ENCODE peak calls at places on chromosomes 5 and 9, in five cellular contexts. A is spleen, T is IMR-90, O is transverse colon, V is breast epithelium. B is an unnamed sample. For H3K4me1, the result is how much of the 10 kb centered on the place peaks cover.

GRCh38 chr5:8961956-8962355 is 583.9 kb downstream of the SEMA5A start:
- DNase-seq in A (no peak), T (peak), O (no peak), V (no peak), B (no peak)

GRCh38 chr5:53326420-53327153 is 153.8 kb upstream of the FST start:
- DNase-seq in A (no peak), T (peak), O (no peak), V (no peak), B (no peak)

GRCh38 chr9:94847486-94847885 is 121.0 kb downstream of the AOPEP start:
- DNase-seq in A (no peak), T (peak), O (no peak), V (no peak), B (no peak)

GRCh38 chr9:119868694-119869093 is 499.5 kb upstream of the BRINP1 start:
- DNase-seq in A (no peak), T (no peak), O (peak), V (peak), B (no peak)

GRCh38 chr5:38029431-38030065 is 189.7 kb upstream of the GDNF start:
- DNase-seq in A (no peak), T (no peak), O (no peak), V (no peak), B (no peak)

GRCh38 chr5:61440596-61440995 is 108.5 kb downstream of the ZSWIM6 start:
- DNase-seq in A (no peak), T (no peak), O (no peak), V (peak), B (no peak)

GRCh38 chr5:90135979-90136378 is 273.6 kb downstream of the CETN3 start:
- DNase-seq in A (no peak), T (no peak), O (peak), V (no peak), B (no peak)

GRCh38 chr9:928363-929042 is 48.0 kb upstream of the DMRT3 start:
- DNase-seq in A (no peak), T (no peak), O (peak), V (no peak), B (no peak)

GRCh38 chr5:172482156-172483020 is 28.1 kb upstream of the SH3PXD2B start:
- DNase-seq in A (peak), T (no peak), O (no peak), V (no peak), B (no peak)

GRCh38 chr5:177493795-177494355 is 3.5 kb downstream of the PDLIM7 start:
- DNase-seq in A (no peak), T (no peak), O (no peak), V (no peak), B (no peak)

GRCh38 chr5:177495243-177496060 is 2.0 kb downstream of the PDLIM7 start:
- DNase-seq in A (peak), T (peak), O (peak), V (peak), B (peak)

GRCh38 chr5:177496111-177497010 is 1.0 kb downstream of the PDLIM7 start:
- DNase-seq in A (peak), T (peak), O (peak), V (peak), B (peak)

GRCh38 chr5:177492841-177493240 is 4.6 kb downstream of the PDLIM7 start:
- DNase-seq in A (no peak), T (no peak), O (no peak), V (no peak), B (no peak)

GRCh38 chr5:177494356-177495195 is 2.8 kb downstream of the PDLIM7 start:
- DNase-seq in A (peak), T (peak), O (peak), V (no peak), B (peak)
- TF ChIP-seq CTCF in A (peak), T (peak), O (no peak), V (no peak), B (no peak)

GRCh38 chr5:138465288-138466057 is at the start of gene EGR1:
- DNase-seq in A (peak), T (peak), O (peak), V (peak), B (peak)

GRCh38 chr5:138466900-138467710 is 1.8 kb downstream of the EGR1 start:
- DNase-seq in A (peak), T (peak), O (peak), V (peak), B (no peak)

GRCh38 chr5:138464388-138465287 is 641 bp upstream of the EGR1 start:
- DNase-seq in A (peak), T (peak), O (peak), V (peak), B (peak)

GRCh38 chr5:138467711-138468132 is 2.4 kb downstream of the EGR1 start:
- DNase-seq in A (peak), T (no peak), O (peak), V (peak), B (no peak)

DNA sequence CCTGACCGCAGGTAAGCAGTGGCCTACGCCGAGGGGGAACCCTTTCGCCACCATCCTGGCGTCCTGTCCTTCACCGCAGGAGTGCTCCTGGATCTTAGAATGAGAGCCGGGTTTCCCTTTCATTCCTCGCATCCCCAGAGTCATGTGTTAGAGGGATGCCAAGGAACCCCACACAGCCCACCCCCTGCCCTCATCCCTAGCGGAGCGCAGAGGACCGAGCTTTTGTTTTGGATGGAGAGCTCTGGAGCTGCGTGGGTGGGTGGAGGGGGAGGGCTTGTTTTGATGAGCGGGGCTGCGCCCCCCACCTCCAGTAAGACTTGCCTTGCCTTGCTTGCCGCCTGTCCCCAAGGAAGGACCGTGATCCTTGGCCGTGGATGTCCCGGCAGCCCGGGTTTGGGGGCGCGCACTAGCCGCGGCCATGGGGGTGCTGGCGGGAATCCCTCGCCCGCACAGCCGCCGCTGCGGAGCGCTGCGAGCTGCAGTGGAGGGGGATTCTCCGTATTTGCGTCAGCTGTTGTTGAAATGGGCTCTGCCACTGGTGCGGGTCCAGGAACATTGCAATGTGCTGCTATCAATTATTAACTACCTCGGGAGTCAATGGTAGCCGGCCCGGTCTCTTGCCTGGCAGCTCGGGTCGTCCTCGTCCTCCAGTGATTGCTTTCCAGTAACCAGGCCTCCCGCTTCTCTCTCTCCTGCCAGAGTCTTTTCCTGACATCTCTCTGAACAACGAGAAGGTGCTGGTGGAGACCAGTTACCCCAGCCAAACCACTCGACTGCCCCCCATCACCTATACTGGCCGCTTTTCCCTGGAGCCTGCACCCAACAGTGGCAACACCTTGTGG is 1.0 kb downstream of the EGR1 start:
- DNase-seq in A (peak), T (peak), O (peak), V (peak), B (no peak)
- TF ChIP-seq POLR2A in A (no peak), T (no peak), O (no peak), V (no peak), B (no peak)

DNA sequence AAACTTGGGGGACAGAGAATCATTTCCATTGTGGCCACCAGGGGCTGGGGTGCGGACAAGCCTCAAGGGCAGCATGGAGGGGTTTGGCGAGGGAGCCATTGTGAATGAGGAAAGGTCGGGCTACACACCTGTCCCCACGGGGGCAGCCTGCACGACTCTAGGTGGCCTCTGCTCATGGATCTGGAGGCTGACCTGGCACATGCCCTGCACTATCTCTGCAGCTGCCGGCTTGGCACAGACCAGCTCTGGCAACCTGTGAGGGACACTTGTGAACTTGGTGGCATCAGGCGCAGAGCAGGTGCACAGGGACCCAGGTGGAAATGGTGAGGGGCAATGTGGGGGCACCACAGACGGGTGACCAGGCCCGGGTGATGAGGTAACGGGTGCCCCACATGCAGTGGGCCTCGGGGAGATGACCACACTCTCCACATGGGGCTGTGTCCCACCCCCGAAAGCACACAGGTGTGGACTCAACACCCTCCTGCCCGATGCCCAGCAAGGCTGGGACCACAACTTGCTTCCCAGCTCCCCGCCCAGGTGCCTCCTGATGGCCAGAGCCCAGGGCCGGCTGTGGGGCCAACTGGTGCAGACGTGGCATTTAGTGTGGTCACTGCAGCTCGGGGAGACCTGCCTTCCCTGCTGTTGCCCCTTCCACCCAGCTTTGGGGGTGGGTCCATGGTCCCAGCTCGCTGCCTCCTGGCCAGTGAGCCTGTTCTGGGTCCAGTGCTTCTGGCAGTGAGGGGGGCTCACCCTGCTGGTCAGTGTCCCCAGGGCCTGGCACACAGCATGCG is 60.9 kb upstream of the UBAC1 start:
- DNase-seq in A (no peak), T (no peak), O (no peak), V (no peak), B (no peak)
- H3K4me1 ChIP-seq in A (under half), T (under half), O (under half), V (under half), B (under half)

GRCh38 chr5:152185547-152186234 is 219.4 kb downstream of the NMUR2 start:
- DNase-seq in A (no peak), T (no peak), O (no peak), V (no peak), B (peak)
- TF ChIP-seq CTCF in A (no peak), T (no peak), O (no peak), V (no peak), B (no peak)

DNA sequence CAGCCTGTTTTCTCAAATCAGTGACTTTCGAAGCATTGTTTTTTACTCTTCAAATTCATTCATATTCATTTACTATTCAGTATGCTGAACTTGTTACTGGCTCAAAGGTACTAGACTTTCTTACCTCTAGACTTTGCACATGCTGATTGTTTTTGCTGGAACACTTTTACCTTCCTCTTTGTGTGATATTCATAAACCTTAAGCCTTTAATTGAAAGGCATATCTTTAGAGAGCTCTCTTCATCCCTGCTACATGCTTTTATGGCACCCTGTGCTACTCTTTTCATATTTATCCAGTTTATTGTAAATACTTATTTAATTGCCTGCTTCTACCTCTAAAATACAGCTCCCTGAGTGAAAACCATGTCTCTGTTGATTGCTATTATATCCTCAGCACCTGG is 48.7 kb upstream of the LRRC19 start:
- DNase-seq in A (no peak), T (no peak), O (no peak), V (no peak), B (no peak)
- TF ChIP-seq POLR2A in A (no peak), T (no peak), O (no peak), V (no peak), B (no peak)

GRCh38 chr9:137670391-137671195 is 51.8 kb downstream of the EHMT1 start:
- DNase-seq in A (peak), T (no peak), O (peak), V (peak), B (no peak)
- H3K4me1 ChIP-seq in A (half or more), T (under half), O (under half), V (under half), B (under half)

GRCh38 chr9:98259791-98260190 is 4.3 kb upstream of the TBC1D2 start:
- DNase-seq in A (no peak), T (no peak), O (no peak), V (no peak), B (no peak)
- TF ChIP-seq CTCF in A (no peak), T (no peak), O (no peak), V (no peak), B (no peak)

GRCh38 chr5:151252762-151253603 is at the start of gene GM2A:
- DNase-seq in A (peak), T (peak), O (peak), V (peak), B (peak)
- TF ChIP-seq POLR2A in A (peak), T (peak), O (peak), V (peak), B (no peak)

GRCh38 chr5:132488590-132488989 is 2.0 kb downstream of the IRF1 start:
- DNase-seq in A (no peak), T (no peak), O (no peak), V (no peak), B (no peak)
- H3K4me1 ChIP-seq in A (half or more), T (under half), O (under half), V (under half), B (under half)